ENCODE peak calls at places on chromosomes 4 and X, in six cellular contexts. S, B, Z, R, A and F are unnamed samples.

GRCh38 chrX:49230500-49231232 is 2.5 kb downstream of the CACNA1F start:
- DNase-seq in S (peak), Z (peak), B (peak), R (peak), A (peak), F (peak)

GRCh38 chr4:173185832-173186545 is 17.4 kb downstream of the GALNT7 start:
- DNase-seq in Z (no peak), B (no peak), R (no peak), S (no peak), A (no peak), F (no peak)

GRCh38 chr4:158810487-158811215 is 41.8 kb downstream of the FNIP2 start:
- DNase-seq in S (no peak), A (no peak), B (peak), R (peak), Z (no peak), F (no peak)

GRCh38 chr4:72500214-72500613 is 68.8 kb downstream of the ADAMTS3 start:
- DNase-seq in S (no peak), B (no peak), R (no peak), A (no peak), Z (no peak), F (no peak)

GRCh38 chr4:86011117-86011516 is 348.7 kb downstream of the MAPK10 start:
- DNase-seq in S (no peak), B (no peak), Z (no peak), A (no peak), R (peak), F (no peak)

GRCh38 chrX:47573334-47574095 is 8.7 kb upstream of the TIMP1 start:
- DNase-seq in A (peak), B (peak), Z (no peak), S (no peak), R (peak), F (no peak)

GRCh38 chrX:79268788-79269187 is 98.3 kb downstream of the ITM2A start:
- DNase-seq in A (no peak), Z (no peak), R (no peak), S (no peak), B (no peak), F (no peak)

GRCh38 chr4:82230310-82230709 is 143.5 kb downstream of the HNRNPD start:
- DNase-seq in R (no peak), A (no peak), Z (no peak), S (no peak), B (no peak), F (no peak)

GRCh38 chr4:188434686-188435085 is 295.4 kb downstream of the TRIML1 start:
- DNase-seq in S (no peak), Z (no peak), A (no peak), R (no peak), B (no peak), F (no peak)

GRCh38 chrX:116204947-116205346 is 34.4 kb downstream of the AGTR2 start:
- DNase-seq in A (peak), B (no peak), Z (no peak), S (no peak), R (no peak), F (no peak)
- TF ChIP-seq CTCF in A (peak), B (peak), Z (peak), S (peak), R (peak), F (no peak)

GRCh38 chrX:152912641-152913040 is 14.8 kb downstream of the ZNF185 start:
- DNase-seq in S (no peak), B (no peak), R (no peak), Z (no peak), A (no peak), F (no peak)

GRCh38 chrX:152913915-152914314 is 16.0 kb downstream of the ZNF185 start:
- DNase-seq in B (no peak), Z (no peak), A (no peak), S (no peak), R (no peak), F (no peak)

GRCh38 chrX:152915541-152916241 is 17.8 kb downstream of the ZNF185 start:
- DNase-seq in Z (peak), B (no peak), A (peak), S (no peak), R (no peak), F (no peak)

GRCh38 chrX:152913354-152913753 is 15.5 kb downstream of the ZNF185 start:
- DNase-seq in Z (no peak), R (no peak), A (no peak), B (peak), S (no peak), F (no peak)

DNA sequence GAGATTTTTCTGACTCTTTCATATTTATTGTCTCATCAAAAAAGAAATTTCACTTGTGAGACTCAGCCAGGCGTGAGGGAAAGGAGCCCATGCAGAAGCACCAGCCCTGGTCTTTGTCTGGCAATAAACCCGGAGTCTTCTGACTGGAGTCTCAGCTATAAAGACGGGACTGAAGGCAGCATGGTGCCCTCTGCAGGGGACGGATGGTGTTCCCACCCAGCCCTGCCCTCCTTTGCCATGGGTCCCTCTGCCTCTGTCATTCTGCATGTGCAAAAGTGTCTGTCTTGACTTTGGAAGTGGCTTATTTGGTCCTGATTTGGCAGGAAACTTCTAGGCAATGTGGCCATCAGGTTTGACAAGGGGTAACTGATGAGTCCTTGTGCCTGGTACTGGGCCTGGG is 14.3 kb downstream of the ZNF185 start:
- DNase-seq in S (no peak), B (no peak), R (no peak), Z (no peak), A (peak), F (no peak)
- TF ChIP-seq CTCF in S (no peak), B (no peak), R (no peak), Z (no peak), A (no peak), F (no peak)

GRCh38 chr4:131430302-131430701 is 1718.8 kb upstream of the PCDH10 start:
- DNase-seq in B (no peak), R (no peak), Z (no peak), A (no peak), S (no peak), F (no peak)
- TF ChIP-seq CTCF in B (no peak), R (no peak), Z (no peak), A (no peak), S (no peak), F (no peak)

GRCh38 chrX:153955451-153955732 is 10.9 kb upstream of the RENBP start:
- DNase-seq in A (no peak), Z (no peak), S (no peak), B (no peak), R (no peak), F (no peak)
- TF ChIP-seq CTCF in A (no peak), Z (no peak), S (no peak), B (no peak), R (no peak), F (no peak)

GRCh38 chr4:32462944-32463343 is 1742.8 kb downstream of the PCDH7 start:
- DNase-seq in Z (no peak), R (no peak), B (no peak), A (peak), S (no peak), F (no peak)
- TF ChIP-seq CTCF in Z (peak), R (no peak), B (peak), A (peak), S (no peak), F (no peak)

DNA sequence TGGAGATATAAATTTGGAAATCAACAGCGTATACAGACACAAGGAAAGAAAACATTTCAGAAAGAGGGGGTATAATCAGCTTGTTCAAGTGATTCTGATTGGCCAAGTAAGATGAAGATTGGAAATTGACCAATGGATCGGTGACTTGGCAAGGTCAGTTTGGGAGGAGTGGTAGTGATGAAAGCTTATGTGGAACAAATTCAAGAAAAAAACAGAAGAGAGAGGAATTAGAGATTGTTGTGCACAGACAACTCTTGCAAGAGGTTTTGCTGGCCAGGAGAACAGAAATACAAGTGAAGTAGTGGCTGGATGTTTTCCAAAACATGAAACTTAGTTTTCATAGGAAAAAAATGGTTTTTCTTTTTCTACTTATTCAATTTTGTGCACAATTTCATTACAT is 16.3 kb downstream of the CD38 start:
- DNase-seq in Z (no peak), B (no peak), S (no peak), A (no peak), R (no peak), F (no peak)
- TF ChIP-seq CTCF in Z (no peak), B (no peak), S (no peak), A (no peak), R (no peak), F (no peak)